ENCODE peak calls at places on chromosomes 7 and 10, in seven cellular contexts. J is DMS 273 treated with DMSO at 0.1 percent for 48 hours, X is amniotic epithelial cell, Y is pancreas, M is iPS DF 6.9, A is activated T-cell treated with anti-CD3 and anti-CD28 coated beads for 24 hours, O is left ventricle myocardium inferior. K is an unnamed sample.
A peak's percentile ranks its signal among the peaks of the same experiment; 100 is the strongest.

GRCh38 chr10:75399461-75400162 is 2.0 kb downstream of the ZNF503 start:
- DNase-seq in J (peak; percentile 9), X (peak; percentile 59), Y (peak; percentile 78), M (no peak), A (no peak), O (peak; percentile 88), K (no peak)

GRCh38 chr7:121373177-121373576 is 22.9 kb downstream of the FAM3C start:
- DNase-seq in J (no peak), X (no peak), Y (no peak), M (no peak), A (no peak), O (no peak), K (no peak)

GRCh38 chr10:98225000-98225399 is 43.0 kb downstream of the LOXL4 start:
- DNase-seq in J (no peak), X (no peak), Y (no peak), M (no peak), A (no peak), O (no peak), K (no peak)

GRCh38 chr7:44461387-44461786 is 29.1 kb downstream of the NUDCD3 start:
- DNase-seq in J (no peak), X (peak; percentile 42), Y (no peak), M (no peak), A (peak; percentile 19), O (no peak), K (no peak)

GRCh38 chr7:92158660-92159575 is 20.0 kb downstream of the LRRD1 start:
- DNase-seq in J (no peak), X (peak; percentile 89), Y (no peak), M (no peak), A (no peak), O (no peak), K (no peak)

GRCh38 chr7:117020605-117021002 is 67.3 kb downstream of the ST7 start:
- DNase-seq in J (no peak), X (no peak), Y (no peak), M (no peak), A (no peak), O (no peak), K (no peak)

GRCh38 chr7:116218747-116219146 is 8.4 kb downstream of the TES start:
- DNase-seq in J (no peak), X (no peak), Y (no peak), M (no peak), A (no peak), O (no peak), K (no peak)

GRCh38 chr7:72335561-72336381 is 76.4 kb downstream of the CALN1 start:
- DNase-seq in J (no peak), X (no peak), Y (no peak), M (no peak), A (no peak), O (no peak), K (no peak)

GRCh38 chr7:114989531-114989930 is 67.6 kb downstream of the MDFIC start:
- DNase-seq in J (no peak), X (no peak), Y (no peak), M (no peak), A (no peak), O (no peak), K (no peak)

GRCh38 chr7:81234896-81235295 is 316.0 kb upstream of the SEMA3C start:
- DNase-seq in J (no peak), X (peak; percentile 72), Y (no peak), M (no peak), A (no peak), O (no peak), K (no peak)

GRCh38 chr7:51102828-51103227 is 213.8 kb downstream of the COBL start:
- DNase-seq in J (no peak), X (no peak), Y (no peak), M (no peak), A (no peak), O (no peak), K (no peak)

GRCh38 chr7:35416568-35416967 is 162.7 kb upstream of the TBX20 start:
- DNase-seq in J (no peak), X (no peak), Y (no peak), M (no peak), A (no peak), O (no peak), K (no peak)

GRCh38 chr7:137681657-137682562 is 164.9 kb downstream of the DGKI start:
- DNase-seq in J (no peak), X (peak; percentile 91), Y (no peak), M (no peak), A (no peak), O (no peak), K (no peak)

GRCh38 chr10:110765513-110766375 is 106.0 kb upstream of the PDCD4 start:
- DNase-seq in J (no peak), X (peak; percentile 38), Y (no peak), M (no peak), A (no peak), O (no peak), K (no peak)

GRCh38 chr10:99788598-99789259 is 6.3 kb downstream of the ABCC2 start:
- DNase-seq in J (no peak), X (peak; percentile 100), Y (no peak), M (no peak), A (no peak), O (no peak), K (no peak)